ENCODE peak calls at places on chromosomes 7 and 10, in five cellular contexts. E is adrenal gland, O is HEK293T, C is T-helper 17 cell, G is progenitor cell of endocrine pancreas. P is an unnamed sample.

GRCh38 chr10:81688459-81688858 is 186.5 kb upstream of the NRG3 start:
- DNase-seq in O (no peak), G (no peak), C (no peak), E (no peak), P (no peak)

GRCh38 chr7:148182264-148182663 is 408.3 kb upstream of the C7orf33 start:
- DNase-seq in C (no peak), O (no peak), G (no peak), E (no peak), P (no peak)

GRCh38 chr7:23404546-23405239 is 65.6 kb downstream of the IGF2BP3 start:
- DNase-seq in C (no peak), G (no peak), E (no peak), O (no peak), P (no peak)

GRCh38 chr10:14698487-14699170 is 76.1 kb downstream of the FAM107B start:
- DNase-seq in C (no peak), G (no peak), E (peak), O (no peak), P (no peak)

GRCh38 chr7:26280097-26280496 is 11.6 kb upstream of the SNX10 start:
- DNase-seq in G (no peak), C (no peak), O (no peak), E (no peak), P (no peak)

GRCh38 chr10:104868231-104868630 is 227.1 kb downstream of the SORCS3 start:
- DNase-seq in C (no peak), O (no peak), E (no peak), G (no peak), P (no peak)

GRCh38 chr7:25564980-25565379 is 336.7 kb upstream of the NPVF start:
- DNase-seq in C (no peak), E (no peak), G (no peak), O (no peak), P (no peak)

GRCh38 chr7:105799006-105799405 is 77.4 kb downstream of the ATXN7L1 start:
- DNase-seq in O (no peak), G (no peak), C (no peak), E (no peak), P (no peak)

GRCh38 chr7:81534996-81535395 is 234.9 kb downstream of the HGF start:
- DNase-seq in E (no peak), G (no peak), C (no peak), O (no peak), P (no peak)

GRCh38 chr7:110003827-110004226 is 1087.1 kb upstream of the LRRN3 start:
- DNase-seq in G (no peak), O (no peak), E (no peak), C (no peak), P (no peak)

GRCh38 chr7:93563584-93563983 is 10.9 kb downstream of the CALCR start:
- DNase-seq in O (no peak), C (no peak), E (no peak), G (no peak), P (no peak)

GRCh38 chr10:125605167-125605566 is 77.8 kb downstream of the TEX36 start:
- DNase-seq in O (no peak), C (no peak), G (no peak), E (no peak), P (no peak)

GRCh38 chr10:12130237-12130872 is 878 bp downstream of the SEC61A2 start:
- DNase-seq in O (peak), E (peak), C (no peak), G (no peak), P (peak)

GRCh38 chr7:2079332-2080068 is 153.2 kb downstream of the MAD1L1 start:
- DNase-seq in E (no peak), G (no peak), C (no peak), O (no peak), P (no peak)

GRCh38 chr7:5766321-5766761 is 15.1 kb downstream of the RNF216 start:
- DNase-seq in O (no peak), C (no peak), E (no peak), G (no peak), P (no peak)

GRCh38 chr10:101385866-101386658 is 32.1 kb downstream of the BTRC start:
- DNase-seq in E (no peak), O (no peak), C (no peak), G (no peak), P (no peak)

GRCh38 chr7:1985071-1985470 is 247.7 kb downstream of the MAD1L1 start:
- DNase-seq in O (no peak), E (no peak), C (no peak), G (no peak), P (no peak)

GRCh38 chr10:123212640-123213039 is 58.4 kb downstream of the BUB3 start:
- DNase-seq in C (no peak), O (no peak), G (no peak), E (no peak), P (no peak)

GRCh38 chr7:120979765-120980499 is 8.6 kb upstream of the CPED1 start:
- DNase-seq in E (no peak), O (no peak), C (no peak), G (no peak), P (no peak)

GRCh38 chr7:8629504-8629903 is 196.1 kb downstream of the NXPH1 start:
- DNase-seq in O (no peak), C (no peak), G (no peak), E (no peak), P (no peak)

GRCh38 chr7:128197586-128197985 is 43.5 kb upstream of the LEP start:
- DNase-seq in C (no peak), O (no peak), E (no peak), G (no peak), P (no peak)

GRCh38 chr10:110457851-110458582 is 39.7 kb upstream of the DUSP5 start:
- DNase-seq in C (no peak), E (no peak), G (no peak), O (no peak), P (peak)

GRCh38 chr10:114684085-114684821 is 26.2 kb upstream of the ABLIM1 start:
- DNase-seq in O (no peak), C (no peak), G (no peak), E (no peak), P (no peak)

GRCh38 chr7:134856141-134856540 is 76.7 kb downstream of the CALD1 start:
- DNase-seq in C (no peak), E (no peak), O (no peak), G (no peak), P (no peak)

GRCh38 chr10:16967000-16967865 is 150.0 kb upstream of the RSU1 start:
- DNase-seq in G (no peak), E (no peak), O (no peak), C (no peak), P (no peak)